ENCODE peak calls at places on chromosome 7, in ten cellular contexts. F is testis; R is NCI-H2171 treated with DMSO at 0.1 percent for 48 hours; P is NCI-H1092; C is activated CD4-positive, CD25-positive, alpha-beta regulatory T cell treated with anti-CD3 and anti-CD28 coated beads, Interleukin-2, amount 50 U/mL, for 72 hours; A is AML-193; U is colonic mucosa; D is ACHN; E is NCI-H510A treated with DMSO at 0.1 percent for 48 hours; Y is cardiac septum. B is an unnamed sample.

GRCh38 chr7:88361357-88361756 is 54.7 kb upstream of the STEAP4 start:
- DNase-seq in F (no peak), R (no peak), P (no peak), C (no peak), A (no peak), U (no peak), D (no peak), E (no peak), Y (no peak), B (peak)

GRCh38 chr7:129757991-129758390 is 146.5 kb downstream of the NRF1 start:
- DNase-seq in F (no peak), R (no peak), P (no peak), C (no peak), A (no peak), U (no peak), D (no peak), E (no peak), Y (no peak), B (no peak)

GRCh38 chr7:15580604-15581351 is 19.0 kb upstream of the AGMO start:
- DNase-seq in F (no peak), R (no peak), P (no peak), C (no peak), A (no peak), U (no peak), D (no peak), E (no peak), Y (no peak), B (no peak)

GRCh38 chr7:12130664-12131063 is 80.4 kb upstream of the TMEM106B start:
- DNase-seq in F (no peak), R (no peak), P (no peak), C (no peak), A (no peak), U (no peak), D (peak), E (no peak), Y (no peak), B (no peak)

GRCh38 chr7:142997590-142997989 is 29.3 kb downstream of the OR9A2 start:
- DNase-seq in F (no peak), R (no peak), P (no peak), C (no peak), A (no peak), U (no peak), D (no peak), E (no peak), Y (no peak), B (no peak)

GRCh38 chr7:31027161-31027965 is 24.7 kb upstream of the ADCYAP1R1 start:
- DNase-seq in F (peak), R (peak), P (no peak), C (no peak), A (no peak), U (peak), D (no peak), E (peak), Y (no peak), B (no peak)

GRCh38 chr7:78924581-78924980 is 528.9 kb downstream of the MAGI2 start:
- DNase-seq in F (no peak), R (peak), P (no peak), C (no peak), A (no peak), U (no peak), D (peak), E (no peak), Y (no peak), B (no peak)

GRCh38 chr7:52726986-52727385 is 308.4 kb upstream of the POM121L12 start:
- DNase-seq in F (no peak), R (no peak), P (no peak), C (no peak), A (no peak), U (no peak), D (no peak), E (peak), Y (no peak), B (no peak)

GRCh38 chr7:11570205-11570604 is 261.8 kb downstream of the THSD7A start:
- DNase-seq in F (no peak), R (no peak), P (no peak), C (no peak), A (no peak), U (no peak), D (no peak), E (no peak), Y (no peak), B (no peak)

GRCh38 chr7:116395125-116395791 is 104.3 kb upstream of the CAV2 start:
- DNase-seq in F (no peak), R (no peak), P (no peak), C (no peak), A (no peak), U (no peak), D (peak), E (no peak), Y (no peak), B (no peak)